ENCODE peak calls at places on chromosomes 2 and 18, in five cellular contexts. One of them, this sample, is unnamed. For H3K36me3, the result is how much of the 10 kb centered on the place peaks cover.

GRCh38 chr2:48543895-48544294 is 13.9 kb downstream of the STON1 start:
- DNase-seq in heart right ventricle: no peak
- DNase-seq in GM23338: no peak
- DNase-seq in CD4-positive, CD25-positive, alpha-beta regulatory T cell: no peak
- DNase-seq in adrenal gland: no peak
- DNase-seq in this sample: no peak

GRCh38 chr2:182972548-182972942 is 65.7 kb downstream of the NCKAP1 start:
- DNase-seq in GM23338: no peak
- DNase-seq in CD4-positive, CD25-positive, alpha-beta regulatory T cell: no peak
- DNase-seq in heart right ventricle: no peak
- DNase-seq in adrenal gland: no peak
- DNase-seq in this sample: no peak

GRCh38 chr2:207621640-207622039 is 3.6 kb downstream of the METTL21A start:
- DNase-seq in adrenal gland: no peak
- DNase-seq in heart right ventricle: no peak
- DNase-seq in CD4-positive, CD25-positive, alpha-beta regulatory T cell: no peak
- DNase-seq in GM23338: no peak
- DNase-seq in this sample: no peak

GRCh38 chr18:5058768-5059539 is 138.1 kb downstream of the AKAIN1 start:
- DNase-seq in GM23338: no peak
- DNase-seq in heart right ventricle: peak
- DNase-seq in adrenal gland: no peak
- DNase-seq in CD4-positive, CD25-positive, alpha-beta regulatory T cell: peak
- DNase-seq in this sample: no peak

GRCh38 chr2:168015274-168015953 is 232.0 kb downstream of the STK39 start:
- DNase-seq in GM23338: no peak
- DNase-seq in adrenal gland: no peak
- DNase-seq in CD4-positive, CD25-positive, alpha-beta regulatory T cell: no peak
- DNase-seq in heart right ventricle: no peak
- DNase-seq in this sample: no peak

GRCh38 chr2:186303091-186303490 is 183.0 kb upstream of the ZC3H15 start:
- DNase-seq in GM23338: no peak
- DNase-seq in heart right ventricle: no peak
- DNase-seq in CD4-positive, CD25-positive, alpha-beta regulatory T cell: no peak
- DNase-seq in adrenal gland: no peak
- DNase-seq in this sample: no peak

GRCh38 chr2:136131484-136131960 is 13.6 kb upstream of the CXCR4 start:
- DNase-seq in adrenal gland: no peak
- DNase-seq in CD4-positive, CD25-positive, alpha-beta regulatory T cell: peak
- DNase-seq in GM23338: no peak
- DNase-seq in heart right ventricle: no peak
- DNase-seq in this sample: no peak

GRCh38 chr2:223319601-223320000 is 267.6 kb downstream of the KCNE4 start:
- DNase-seq in GM23338: no peak
- DNase-seq in adrenal gland: no peak
- DNase-seq in CD4-positive, CD25-positive, alpha-beta regulatory T cell: no peak
- DNase-seq in heart right ventricle: no peak
- DNase-seq in this sample: no peak

GRCh38 chr18:3217930-3218647 is 1.7 kb downstream of the MYOM1 start:
- DNase-seq in GM23338: peak
- DNase-seq in adrenal gland: no peak
- DNase-seq in CD4-positive, CD25-positive, alpha-beta regulatory T cell: no peak
- DNase-seq in heart right ventricle: no peak
- DNase-seq in this sample: no peak

GRCh38 chr18:26040051-26040656 is 50.3 kb downstream of the SS18 start:
- DNase-seq in adrenal gland: no peak
- DNase-seq in CD4-positive, CD25-positive, alpha-beta regulatory T cell: no peak
- DNase-seq in GM23338: no peak
- DNase-seq in heart right ventricle: no peak
- DNase-seq in this sample: no peak

GRCh38 chr2:54122939-54123338 is 7.5 kb downstream of the ACYP2 start:
- DNase-seq in GM23338: no peak
- DNase-seq in heart right ventricle: peak
- DNase-seq in CD4-positive, CD25-positive, alpha-beta regulatory T cell: no peak
- DNase-seq in adrenal gland: peak
- DNase-seq in this sample: no peak

GRCh38 chr2:232363784-232364615 is 14.6 kb upstream of the ALPP start:
- DNase-seq in heart right ventricle: no peak
- DNase-seq in adrenal gland: peak
- DNase-seq in GM23338: no peak
- DNase-seq in CD4-positive, CD25-positive, alpha-beta regulatory T cell: peak
- DNase-seq in this sample: peak

GRCh38 chr18:48106976-48107781 is 176.7 kb upstream of the SMAD2 start:
- DNase-seq in adrenal gland: peak
- DNase-seq in CD4-positive, CD25-positive, alpha-beta regulatory T cell: no peak
- DNase-seq in GM23338: peak
- DNase-seq in heart right ventricle: no peak
- DNase-seq in this sample: no peak

GRCh38 chr2:75258620-75259019 is 59.3 kb upstream of the TACR1 start:
- DNase-seq in adrenal gland: no peak
- DNase-seq in CD4-positive, CD25-positive, alpha-beta regulatory T cell: no peak
- DNase-seq in heart right ventricle: no peak
- DNase-seq in GM23338: no peak
- DNase-seq in this sample: no peak

GRCh38 chr2:110869472-110870446 is 137.4 kb downstream of the ACOXL start:
- DNase-seq in CD4-positive, CD25-positive, alpha-beta regulatory T cell: no peak
- DNase-seq in adrenal gland: no peak
- DNase-seq in heart right ventricle: no peak
- DNase-seq in GM23338: no peak
- DNase-seq in this sample: no peak

GRCh38 chr2:183070942-183071844 is 7.4 kb upstream of the DUSP19 start:
- DNase-seq in GM23338: peak
- DNase-seq in CD4-positive, CD25-positive, alpha-beta regulatory T cell: no peak
- DNase-seq in heart right ventricle: peak
- DNase-seq in adrenal gland: peak
- DNase-seq in this sample: no peak

GRCh38 chr2:132581917-132582316 is 88.1 kb downstream of the LYPD1 start:
- DNase-seq in heart right ventricle: no peak
- DNase-seq in GM23338: no peak
- DNase-seq in CD4-positive, CD25-positive, alpha-beta regulatory T cell: no peak
- DNase-seq in adrenal gland: no peak
- DNase-seq in this sample: no peak

GRCh38 chr2:26018184-26018716 is 15.6 kb upstream of the RAB10 start:
- DNase-seq in GM23338: peak
- DNase-seq in adrenal gland: peak
- DNase-seq in CD4-positive, CD25-positive, alpha-beta regulatory T cell: no peak
- DNase-seq in heart right ventricle: peak
- DNase-seq in this sample: peak

GRCh38 chr2:113149553-113150257 is 22.3 kb downstream of the IL1RN start:
- DNase-seq in heart right ventricle: no peak
- DNase-seq in CD4-positive, CD25-positive, alpha-beta regulatory T cell: no peak
- DNase-seq in adrenal gland: peak
- DNase-seq in GM23338: no peak
- DNase-seq in this sample: no peak

GRCh38 chr18:76357585-76358265 is 137.3 kb downstream of the ZNF516 start:
- DNase-seq in heart right ventricle: no peak
- DNase-seq in CD4-positive, CD25-positive, alpha-beta regulatory T cell: no peak
- DNase-seq in adrenal gland: no peak
- DNase-seq in GM23338: no peak
- DNase-seq in this sample: no peak

GRCh38 chr2:60152226-60152833 is 401.1 kb downstream of the BCL11A start:
- DNase-seq in adrenal gland: no peak
- DNase-seq in GM23338: peak
- DNase-seq in CD4-positive, CD25-positive, alpha-beta regulatory T cell: no peak
- DNase-seq in heart right ventricle: no peak
- DNase-seq in this sample: no peak

GRCh38 chr2:167842047-167842446 is 405.3 kb downstream of the STK39 start:
- DNase-seq in GM23338: no peak
- DNase-seq in CD4-positive, CD25-positive, alpha-beta regulatory T cell: no peak
- DNase-seq in adrenal gland: no peak
- DNase-seq in heart right ventricle: no peak
- DNase-seq in this sample: no peak

GRCh38 chr18:76721207-76721996 is 101.0 kb upstream of the ZNF236 start:
- DNase-seq in GM23338: no peak
- DNase-seq in adrenal gland: no peak
- DNase-seq in CD4-positive, CD25-positive, alpha-beta regulatory T cell: peak
- DNase-seq in heart right ventricle: no peak
- DNase-seq in this sample: no peak

GRCh38 chr2:95069465-95069864 is 44.0 kb downstream of the MAL start:
- DNase-seq in heart right ventricle: no peak
- DNase-seq in GM23338: no peak
- DNase-seq in adrenal gland: no peak
- DNase-seq in CD4-positive, CD25-positive, alpha-beta regulatory T cell: no peak
- DNase-seq in this sample: no peak

GRCh38 chr2:20496069-20496468 is 49.2 kb downstream of the RHOB start:
- DNase-seq in CD4-positive, CD25-positive, alpha-beta regulatory T cell: no peak
- DNase-seq in heart right ventricle: no peak
- DNase-seq in adrenal gland: peak
- DNase-seq in GM23338: no peak
- DNase-seq in this sample: peak

GRCh38 chr2:181172676-181173075 is 192.3 kb downstream of the UBE2E3 start:
- DNase-seq in GM23338: no peak
- DNase-seq in CD4-positive, CD25-positive, alpha-beta regulatory T cell: no peak
- DNase-seq in adrenal gland: no peak
- DNase-seq in heart right ventricle: no peak
- DNase-seq in this sample: no peak

GRCh38 chr2:49788300-49788699 is 634.0 kb upstream of the FSHR start:
- DNase-seq in adrenal gland: no peak
- DNase-seq in GM23338: no peak
- DNase-seq in CD4-positive, CD25-positive, alpha-beta regulatory T cell: no peak
- DNase-seq in heart right ventricle: no peak
- DNase-seq in this sample: no peak

DNA sequence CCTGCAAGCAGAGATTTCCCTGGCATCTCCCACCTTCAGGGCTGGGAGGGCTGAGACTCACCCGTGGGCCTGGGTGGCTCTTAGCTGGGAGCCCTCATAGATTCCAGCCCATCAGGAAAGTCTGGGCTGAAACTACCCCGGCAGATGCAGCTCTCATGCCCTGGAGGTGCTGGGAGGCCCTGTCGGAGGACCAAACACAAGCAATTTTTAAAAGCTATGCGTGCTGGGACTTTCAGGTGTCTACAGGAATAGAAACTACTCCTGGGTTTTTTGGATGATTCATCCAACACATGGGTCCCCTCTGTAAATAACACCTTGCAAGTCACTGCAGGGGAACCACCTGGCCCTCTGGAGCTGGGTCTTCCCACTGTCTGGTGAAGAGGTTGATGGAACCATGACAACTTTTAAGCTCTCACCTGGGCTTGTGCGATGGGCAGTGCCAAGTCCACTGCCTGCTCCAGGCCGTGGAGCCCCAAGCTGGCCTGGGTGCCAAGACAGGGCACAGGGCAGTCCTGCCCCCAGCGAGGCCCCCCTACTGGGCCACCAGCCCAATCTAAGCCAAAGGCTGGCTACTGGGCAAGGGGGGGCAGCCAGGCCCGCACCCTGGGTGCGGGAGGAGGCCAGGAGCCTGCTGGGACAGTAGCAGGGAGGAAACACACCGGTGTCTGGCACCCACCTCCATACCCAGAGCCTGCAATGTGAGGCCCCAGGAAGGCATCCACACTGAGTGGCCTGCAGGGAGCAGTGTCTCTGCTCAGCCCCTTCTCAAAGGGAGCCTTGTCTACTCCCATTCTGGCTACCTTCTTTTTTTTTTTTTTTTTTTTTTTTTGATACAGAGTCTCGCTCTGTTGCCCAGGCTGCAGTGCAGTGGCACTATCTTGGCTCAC is 1.1 kb upstream of the GPR55 start:
- DNase-seq in adrenal gland: no peak
- DNase-seq in CD4-positive, CD25-positive, alpha-beta regulatory T cell: no peak
- DNase-seq in GM23338: no peak
- DNase-seq in heart right ventricle: no peak
- DNase-seq in this sample: no peak
- H3K4me3 ChIP-seq in adrenal gland: no peak
- H3K4me3 ChIP-seq in CD4-positive, CD25-positive, alpha-beta regulatory T cell: no peak
- H3K4me3 ChIP-seq in GM23338: no peak
- H3K4me3 ChIP-seq in heart right ventricle: no peak
- H3K4me3 ChIP-seq in this sample: no peak

GRCh38 chr2:66095820-66096219 is 339.1 kb upstream of the MEIS1 start:
- DNase-seq in heart right ventricle: no peak
- DNase-seq in adrenal gland: no peak
- DNase-seq in GM23338: peak
- DNase-seq in CD4-positive, CD25-positive, alpha-beta regulatory T cell: no peak
- DNase-seq in this sample: no peak
- H3K36me3 ChIP-seq in heart right ventricle: under half
- H3K36me3 ChIP-seq in adrenal gland: under half
- H3K36me3 ChIP-seq in GM23338: under half
- H3K36me3 ChIP-seq in CD4-positive, CD25-positive, alpha-beta regulatory T cell: under half
- H3K36me3 ChIP-seq in this sample: under half

DNA sequence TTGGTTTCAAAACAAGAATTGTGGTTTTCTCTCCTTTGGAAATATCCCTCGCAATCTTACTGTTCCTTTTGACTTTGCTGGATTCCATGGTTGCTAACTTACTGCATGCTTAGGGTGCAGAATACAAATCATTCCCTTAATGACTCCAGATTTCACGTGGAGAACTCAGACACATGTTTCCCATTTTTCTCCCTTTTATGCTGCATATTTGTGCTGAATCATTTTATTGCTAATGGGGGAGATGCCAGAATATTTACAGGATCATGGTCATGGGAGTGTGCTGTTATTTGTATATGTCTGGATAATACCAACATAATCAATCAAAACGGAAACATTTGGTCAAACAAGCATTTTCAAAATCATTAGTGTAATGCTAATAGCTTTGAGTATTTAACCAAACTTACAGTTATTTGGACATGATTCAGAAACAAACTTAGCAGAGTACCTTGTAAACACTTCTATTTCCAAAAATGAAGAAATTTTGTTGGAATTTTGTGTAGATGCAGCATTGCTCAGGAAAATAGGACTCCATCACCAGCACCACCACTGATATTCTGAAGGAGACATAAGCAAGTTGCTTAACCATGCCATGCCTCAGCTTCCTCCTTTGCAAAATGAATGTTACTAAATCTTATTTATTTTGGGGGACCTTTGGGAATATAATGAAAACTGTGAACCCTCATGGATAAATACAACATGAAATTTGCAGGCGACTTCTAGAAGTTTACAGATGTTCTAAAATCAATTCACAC is 122.5 kb upstream of the RND3 start:
- DNase-seq in heart right ventricle: no peak
- DNase-seq in GM23338: no peak
- DNase-seq in CD4-positive, CD25-positive, alpha-beta regulatory T cell: no peak
- DNase-seq in adrenal gland: no peak
- DNase-seq in this sample: no peak
- H3K4me3 ChIP-seq in heart right ventricle: no peak
- H3K4me3 ChIP-seq in GM23338: no peak
- H3K4me3 ChIP-seq in CD4-positive, CD25-positive, alpha-beta regulatory T cell: no peak
- H3K4me3 ChIP-seq in adrenal gland: no peak
- H3K4me3 ChIP-seq in this sample: no peak

DNA sequence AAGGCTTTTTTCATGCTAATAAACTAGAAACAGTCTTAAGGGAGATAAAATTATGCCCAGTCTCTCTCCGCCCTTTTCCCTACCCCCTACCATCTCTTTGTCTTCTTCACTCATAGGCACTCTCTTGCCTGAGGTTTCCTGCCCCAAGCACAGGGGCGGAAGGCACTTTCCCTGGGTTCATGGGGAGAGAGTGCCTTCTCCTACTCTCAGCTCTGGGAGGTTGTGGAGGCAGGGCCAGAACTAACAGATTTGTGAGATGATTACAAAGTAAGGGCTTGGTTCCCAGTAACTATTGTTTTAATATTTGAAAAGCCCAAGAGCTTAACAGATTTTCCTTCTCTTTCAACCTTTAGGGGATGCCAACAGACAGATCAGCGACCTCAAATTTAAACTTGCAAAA is 26.1 kb upstream of the RBM44 start:
- DNase-seq in heart right ventricle: no peak
- DNase-seq in adrenal gland: no peak
- DNase-seq in GM23338: no peak
- DNase-seq in CD4-positive, CD25-positive, alpha-beta regulatory T cell: no peak
- DNase-seq in this sample: no peak
- H3K36me3 ChIP-seq in heart right ventricle: half or more
- H3K36me3 ChIP-seq in adrenal gland: under half
- H3K36me3 ChIP-seq in GM23338: under half
- H3K36me3 ChIP-seq in CD4-positive, CD25-positive, alpha-beta regulatory T cell: half or more
- H3K36me3 ChIP-seq in this sample: under half

This sample was measured in breast epithelium.